ENCODE peak calls at places on chromosomes 2 and 18, in six cellular contexts. One of them, this sample, is unnamed.

GRCh38 chr2:16330571-16331351 is 334.9 kb downstream of the CYRIA start:
- DNase-seq in ovary: no peak
- DNase-seq in tibial nerve: no peak
- DNase-seq in upper lobe of left lung: no peak
- DNase-seq in A549: no peak
- DNase-seq in K562: no peak
- DNase-seq in this sample: no peak

GRCh38 chr18:67500512-67500911 is 16.0 kb downstream of the DSEL start:
- DNase-seq in K562: no peak
- DNase-seq in tibial nerve: no peak
- DNase-seq in upper lobe of left lung: no peak
- DNase-seq in A549: no peak
- DNase-seq in ovary: no peak
- DNase-seq in this sample: no peak

GRCh38 chr18:23924813-23925212 is 89.7 kb upstream of the TTC39C start:
- DNase-seq in K562: no peak
- DNase-seq in ovary: no peak
- DNase-seq in A549: no peak
- DNase-seq in upper lobe of left lung: no peak
- DNase-seq in tibial nerve: no peak
- DNase-seq in this sample: no peak

GRCh38 chr2:209512951-209513350 is 89.1 kb downstream of the MAP2 start:
- DNase-seq in ovary: no peak
- DNase-seq in tibial nerve: no peak
- DNase-seq in upper lobe of left lung: no peak
- DNase-seq in A549: no peak
- DNase-seq in K562: no peak
- DNase-seq in this sample: no peak

GRCh38 chr18:59742325-59743111 is 45.3 kb upstream of the CCBE1 start:
- DNase-seq in tibial nerve: no peak
- DNase-seq in ovary: no peak
- DNase-seq in A549: no peak
- DNase-seq in upper lobe of left lung: peak
- DNase-seq in K562: no peak
- DNase-seq in this sample: no peak

GRCh38 chr18:23772327-23772920 is 83.2 kb downstream of the LAMA3 start:
- DNase-seq in ovary: no peak
- DNase-seq in K562: no peak
- DNase-seq in tibial nerve: no peak
- DNase-seq in upper lobe of left lung: no peak
- DNase-seq in A549: no peak
- DNase-seq in this sample: no peak

GRCh38 chr18:48228301-48228715 is 180.9 kb downstream of the ZBTB7C start:
- DNase-seq in upper lobe of left lung: peak
- DNase-seq in ovary: peak
- DNase-seq in K562: no peak
- DNase-seq in tibial nerve: peak
- DNase-seq in A549: no peak
- DNase-seq in this sample: peak

GRCh38 chr2:235300368-235301201 is 193.3 kb upstream of the AGAP1 start:
- DNase-seq in A549: no peak
- DNase-seq in ovary: peak
- DNase-seq in upper lobe of left lung: peak
- DNase-seq in tibial nerve: peak
- DNase-seq in K562: no peak
- DNase-seq in this sample: no peak

GRCh38 chr2:179790235-179790895 is 71.0 kb downstream of the ZNF385B start:
- DNase-seq in upper lobe of left lung: no peak
- DNase-seq in tibial nerve: no peak
- DNase-seq in A549: no peak
- DNase-seq in K562: no peak
- DNase-seq in ovary: no peak
- DNase-seq in this sample: no peak

GRCh38 chr2:41400057-41400665 is 647.7 kb upstream of the PKDCC start:
- DNase-seq in ovary: no peak
- DNase-seq in K562: peak
- DNase-seq in A549: peak
- DNase-seq in upper lobe of left lung: no peak
- DNase-seq in tibial nerve: no peak
- DNase-seq in this sample: no peak

GRCh38 chr2:79993144-79993543 is 311.4 kb downstream of the LRRTM1 start:
- DNase-seq in tibial nerve: no peak
- DNase-seq in A549: no peak
- DNase-seq in upper lobe of left lung: no peak
- DNase-seq in K562: no peak
- DNase-seq in ovary: no peak
- DNase-seq in this sample: no peak

GRCh38 chr2:221346411-221346810 is 225.7 kb downstream of the EPHA4 start:
- DNase-seq in ovary: no peak
- DNase-seq in K562: no peak
- DNase-seq in A549: no peak
- DNase-seq in tibial nerve: no peak
- DNase-seq in upper lobe of left lung: no peak
- DNase-seq in this sample: no peak

GRCh38 chr18:58221060-58221725 is 177.2 kb downstream of the NEDD4L start:
- DNase-seq in ovary: no peak
- DNase-seq in K562: peak
- DNase-seq in A549: peak
- DNase-seq in upper lobe of left lung: peak
- DNase-seq in tibial nerve: no peak
- DNase-seq in this sample: peak

GRCh38 chr2:42996528-42996927 is 204.1 kb upstream of the HAAO start:
- DNase-seq in upper lobe of left lung: no peak
- DNase-seq in A549: no peak
- DNase-seq in tibial nerve: no peak
- DNase-seq in K562: no peak
- DNase-seq in ovary: no peak
- DNase-seq in this sample: no peak

GRCh38 chr2:197349699-197350098 is 39.1 kb upstream of the ANKRD44 start:
- DNase-seq in upper lobe of left lung: no peak
- DNase-seq in ovary: no peak
- DNase-seq in A549: no peak
- DNase-seq in tibial nerve: no peak
- DNase-seq in K562: no peak
- DNase-seq in this sample: no peak

GRCh38 chr2:109675666-109676345 is 61.6 kb downstream of the SOWAHC start:
- DNase-seq in ovary: no peak
- DNase-seq in upper lobe of left lung: peak
- DNase-seq in K562: no peak
- DNase-seq in tibial nerve: no peak
- DNase-seq in A549: no peak
- DNase-seq in this sample: peak

GRCh38 chr2:10278029-10278762 is 24.5 kb upstream of the HPCAL1 start:
- DNase-seq in K562: peak
- DNase-seq in tibial nerve: peak
- DNase-seq in A549: no peak
- DNase-seq in ovary: peak
- DNase-seq in upper lobe of left lung: peak
- DNase-seq in this sample: peak

GRCh38 chr2:216775043-216775453 is 79.7 kb upstream of the IGFBP5 start:
- DNase-seq in tibial nerve: peak
- DNase-seq in K562: peak
- DNase-seq in upper lobe of left lung: no peak
- DNase-seq in A549: peak
- DNase-seq in ovary: no peak
- DNase-seq in this sample: no peak
- TF ChIP-seq EP300 in tibial nerve: peak
- TF ChIP-seq EP300 in K562: peak
- TF ChIP-seq EP300 in upper lobe of left lung: no peak
- TF ChIP-seq EP300 in A549: no peak
- TF ChIP-seq EP300 in ovary: no peak
- TF ChIP-seq EP300 in this sample: no peak

GRCh38 chr2:29114841-29115609 is at the start of gene CLIP4:
- DNase-seq in K562: no peak
- DNase-seq in upper lobe of left lung: peak
- DNase-seq in ovary: peak
- DNase-seq in tibial nerve: peak
- DNase-seq in A549: peak
- DNase-seq in this sample: peak

GRCh38 chr2:29114514-29114840 is 738 bp upstream of the CLIP4 start:
- DNase-seq in upper lobe of left lung: no peak
- DNase-seq in tibial nerve: no peak
- DNase-seq in ovary: peak
- DNase-seq in A549: no peak
- DNase-seq in K562: no peak
- DNase-seq in this sample: no peak

GRCh38 chr2:29117636-29118303 is 2.6 kb downstream of the CLIP4 start:
- DNase-seq in upper lobe of left lung: no peak
- DNase-seq in K562: no peak
- DNase-seq in tibial nerve: no peak
- DNase-seq in A549: peak
- DNase-seq in ovary: no peak
- DNase-seq in this sample: no peak

GRCh38 chr2:29113891-29114321 is 1.3 kb upstream of the CLIP4 start:
- DNase-seq in tibial nerve: peak
- DNase-seq in ovary: peak
- DNase-seq in A549: peak
- DNase-seq in upper lobe of left lung: peak
- DNase-seq in K562: peak
- DNase-seq in this sample: peak

DNA sequence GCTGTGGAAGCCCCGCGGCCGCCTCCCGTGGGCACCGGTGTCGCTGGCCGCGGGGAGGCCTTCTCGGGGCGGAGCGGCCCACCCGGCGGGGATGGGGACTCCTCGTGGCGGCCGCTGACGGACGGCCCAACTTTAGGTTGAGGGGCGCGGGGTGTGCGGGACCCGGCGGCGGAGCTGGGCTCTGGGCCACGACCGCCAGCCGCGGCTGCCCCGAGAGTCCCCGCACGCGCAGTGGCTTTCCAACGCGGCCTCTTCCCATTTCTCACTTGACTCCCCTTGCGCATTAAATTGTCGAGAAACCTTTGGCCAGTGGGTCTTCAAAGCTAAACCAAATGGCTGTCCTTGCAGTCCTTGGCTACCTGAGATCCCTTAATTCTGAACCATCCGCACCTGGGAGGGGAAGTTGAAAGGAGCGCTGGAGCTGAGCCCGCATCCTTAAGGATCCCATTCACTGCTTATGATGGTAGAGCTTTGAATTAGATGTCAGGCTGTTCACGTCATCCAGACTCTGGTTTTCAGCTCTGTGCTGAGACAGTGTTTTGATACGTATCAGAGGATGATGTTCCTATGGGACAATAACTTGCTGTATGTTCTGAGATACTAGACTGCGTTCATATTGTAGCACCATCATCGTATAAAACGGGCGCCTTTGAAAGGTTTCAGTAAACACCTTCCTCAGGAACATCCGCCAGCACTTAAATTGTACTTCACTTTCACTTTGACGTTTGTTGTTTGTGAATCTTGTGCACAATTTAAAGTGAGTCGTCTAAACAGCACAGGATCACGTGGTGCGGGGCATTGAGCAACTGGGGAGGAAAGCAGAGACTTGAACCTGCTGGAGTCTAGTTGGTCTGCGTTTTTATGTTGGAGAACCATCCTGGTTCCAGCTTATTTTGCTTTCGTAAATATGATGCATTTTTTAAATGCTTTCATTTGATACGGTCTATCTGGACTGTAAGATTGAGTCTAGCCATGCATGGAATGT is 874 bp downstream of the CLIP4 start:
- DNase-seq in upper lobe of left lung: peak
- DNase-seq in tibial nerve: peak
- DNase-seq in A549: peak
- DNase-seq in K562: no peak
- DNase-seq in ovary: peak
- DNase-seq in this sample: peak
- TF ChIP-seq EP300 in upper lobe of left lung: no peak
- TF ChIP-seq EP300 in tibial nerve: peak
- TF ChIP-seq EP300 in A549: no peak
- TF ChIP-seq EP300 in K562: no peak
- TF ChIP-seq EP300 in ovary: no peak
- TF ChIP-seq EP300 in this sample: no peak

GRCh38 chr2:122516775-122517174 is 761.3 kb downstream of the TSN start:
- DNase-seq in K562: no peak
- DNase-seq in A549: no peak
- DNase-seq in tibial nerve: no peak
- DNase-seq in ovary: no peak
- DNase-seq in upper lobe of left lung: no peak
- DNase-seq in this sample: no peak
- TF ChIP-seq EP300 in K562: no peak
- TF ChIP-seq EP300 in A549: no peak
- TF ChIP-seq EP300 in tibial nerve: no peak
- TF ChIP-seq EP300 in ovary: no peak
- TF ChIP-seq EP300 in upper lobe of left lung: no peak
- TF ChIP-seq EP300 in this sample: no peak

GRCh38 chr2:101893676-101894381 is 97.9 kb upstream of the IL1R2 start:
- DNase-seq in ovary: no peak
- DNase-seq in tibial nerve: no peak
- DNase-seq in upper lobe of left lung: no peak
- DNase-seq in K562: no peak
- DNase-seq in A549: no peak
- DNase-seq in this sample: no peak
- TF ChIP-seq EP300 in ovary: no peak
- TF ChIP-seq EP300 in tibial nerve: no peak
- TF ChIP-seq EP300 in upper lobe of left lung: no peak
- TF ChIP-seq EP300 in K562: no peak
- TF ChIP-seq EP300 in A549: no peak
- TF ChIP-seq EP300 in this sample: no peak

GRCh38 chr2:29166640-29167039 is 51.4 kb downstream of the CLIP4 start:
- DNase-seq in A549: no peak
- DNase-seq in upper lobe of left lung: no peak
- DNase-seq in K562: no peak
- DNase-seq in ovary: no peak
- DNase-seq in tibial nerve: no peak
- DNase-seq in this sample: no peak
- TF ChIP-seq EP300 in A549: no peak
- TF ChIP-seq EP300 in upper lobe of left lung: no peak
- TF ChIP-seq EP300 in K562: no peak
- TF ChIP-seq EP300 in ovary: no peak
- TF ChIP-seq EP300 in tibial nerve: no peak
- TF ChIP-seq EP300 in this sample: no peak

GRCh38 chr2:132416080-132416911 is at the start of gene GPR39:
- DNase-seq in ovary: peak
- DNase-seq in K562: peak
- DNase-seq in upper lobe of left lung: peak
- DNase-seq in tibial nerve: peak
- DNase-seq in A549: peak
- DNase-seq in this sample: peak
- TF ChIP-seq EP300 in ovary: no peak
- TF ChIP-seq EP300 in K562: no peak
- TF ChIP-seq EP300 in upper lobe of left lung: no peak
- TF ChIP-seq EP300 in tibial nerve: no peak
- TF ChIP-seq EP300 in A549: peak
- TF ChIP-seq EP300 in this sample: no peak

DNA sequence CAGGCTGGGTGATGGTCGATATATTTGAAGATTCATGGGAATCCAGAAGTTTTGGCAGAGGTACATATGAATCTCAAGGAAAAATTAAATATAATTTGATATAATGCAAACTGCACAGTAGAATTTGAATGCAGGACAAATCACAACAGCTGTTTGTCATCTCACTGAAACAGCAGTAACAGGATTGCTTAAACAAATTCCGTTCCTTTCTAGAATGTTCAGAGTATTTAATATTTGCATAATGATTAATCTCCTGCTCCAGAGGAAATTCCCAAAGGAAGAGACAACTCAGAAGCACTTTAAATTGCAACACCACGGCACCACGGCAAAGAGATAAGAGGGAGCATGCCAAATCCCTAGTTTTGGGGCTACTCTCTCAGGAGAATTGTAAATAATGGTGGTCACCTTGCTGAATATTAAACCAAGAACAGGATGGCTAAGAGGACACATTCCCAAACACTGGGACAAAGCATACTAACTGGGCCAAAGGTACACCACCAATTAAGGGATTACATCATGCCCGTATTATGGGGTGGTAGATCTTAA is 67.8 kb upstream of the MAP4K3 start:
- DNase-seq in upper lobe of left lung: no peak
- DNase-seq in A549: peak
- DNase-seq in ovary: no peak
- DNase-seq in tibial nerve: no peak
- DNase-seq in K562: no peak
- DNase-seq in this sample: no peak
- TF ChIP-seq EP300 in upper lobe of left lung: no peak
- TF ChIP-seq EP300 in A549: peak
- TF ChIP-seq EP300 in ovary: no peak
- TF ChIP-seq EP300 in tibial nerve: peak
- TF ChIP-seq EP300 in K562: no peak
- TF ChIP-seq EP300 in this sample: no peak

This sample was measured in transverse colon.